ENCODE peak calls at places on chromosomes 11 and 22, in four cellular contexts. G is upper lobe of left lung; T is CD8-positive, alpha-beta memory T cell; R is ascending aorta. K is an unnamed sample. For H3K36me3 and H3K27me3, the result is how much of the 10 kb centered on the place peaks cover.

GRCh38 chr22:46934746-46935491 is 172.5 kb downstream of the TBC1D22A start:
- DNase-seq in G (no peak), T (no peak), R (no peak), K (no peak)

GRCh38 chr11:73252577-73253191 is 19.5 kb upstream of the P2RY6 start:
- DNase-seq in G (no peak), T (no peak), R (peak), K (peak)

GRCh38 chr11:80214413-80214812 is 773.6 kb upstream of the TENM4 start:
- DNase-seq in G (no peak), T (no peak), R (no peak), K (no peak)

GRCh38 chr22:23682827-23683355 is 7.9 kb upstream of the RGL4 start:
- DNase-seq in G (no peak), T (no peak), R (peak), K (peak)

GRCh38 chr11:3809624-3809928 is 1.2 kb downstream of the PGAP2 start:
- DNase-seq in G (no peak), T (no peak), R (no peak), K (no peak)

GRCh38 chr11:115180272-115180671 is 323.9 kb downstream of the CADM1 start:
- DNase-seq in G (no peak), T (no peak), R (no peak), K (no peak)

GRCh38 chr22:37803195-37803635 is 4.5 kb upstream of the GCAT start:
- DNase-seq in G (no peak), T (no peak), R (no peak), K (no peak)

GRCh38 chr22:41052661-41053490 is 39.5 kb upstream of the EP300 start:
- DNase-seq in G (no peak), T (no peak), R (no peak), K (no peak)

GRCh38 chr11:40183073-40184064 is 1276.1 kb downstream of the LRRC4C start:
- DNase-seq in G (no peak), T (no peak), R (no peak), K (no peak)

GRCh38 chr11:82732734-82733443 is 775 bp downstream of the FAM181B start:
- DNase-seq in G (no peak), T (no peak), R (no peak), K (no peak)

GRCh38 chr11:87292598-87292997 is 254.9 kb downstream of the TMEM135 start:
- DNase-seq in G (no peak), T (no peak), R (no peak), K (no peak)

GRCh38 chr11:4551346-4551979 is 6.5 kb downstream of the OR52M1 start:
- DNase-seq in G (no peak), T (no peak), R (no peak), K (no peak)

GRCh38 chr22:31637375-31637937 is 24.6 kb downstream of the PISD start:
- DNase-seq in G (peak), T (no peak), R (no peak), K (no peak)

GRCh38 chr22:22235564-22235963 is 9.0 kb upstream of the VPREB1 start:
- DNase-seq in G (no peak), T (peak), R (no peak), K (no peak)

GRCh38 chr22:47293368-47294221 is 531.1 kb downstream of the TBC1D22A start:
- DNase-seq in G (no peak), T (no peak), R (peak), K (peak)

GRCh38 chr22:43840851-43841250 is 21.5 kb downstream of the SULT4A1 start:
- DNase-seq in G (no peak), T (no peak), R (no peak), K (no peak)

GRCh38 chr11:77879218-77879617 is 58.3 kb downstream of the AAMDC start:
- DNase-seq in G (no peak), T (no peak), R (peak), K (no peak)

GRCh38 chr22:49564666-49565515 is 262.8 kb downstream of the BRD1 start:
- DNase-seq in G (peak), T (no peak), R (peak), K (no peak)

GRCh38 chr11:12029738-12030363 is 21.4 kb upstream of the DKK3 start:
- DNase-seq in G (no peak), T (no peak), R (no peak), K (no peak)

GRCh38 chr11:62627718-62628117 is 5.9 kb upstream of the B3GAT3 start:
- DNase-seq in G (no peak), T (no peak), R (no peak), K (no peak)

GRCh38 chr11:62632492-62632891 is 10.7 kb upstream of the B3GAT3 start:
- DNase-seq in G (no peak), T (no peak), R (no peak), K (no peak)
- H3K36me3 ChIP-seq in G (half or more), T (half or more), R (half or more), K (under half)

GRCh38 chr11:133605493-133605892 is 73.2 kb upstream of the OPCML start:
- DNase-seq in G (no peak), T (no peak), R (no peak), K (no peak)
- H3K27me3 ChIP-seq in G (under half), T (under half), R (under half), K (under half)

GRCh38 chr11:130908770-130909625 is 7.3 kb downstream of the SNX19 start:
- DNase-seq in G (no peak), T (no peak), R (no peak), K (no peak)

GRCh38 chr11:130909650-130910049 is 6.6 kb downstream of the SNX19 start:
- DNase-seq in G (no peak), T (no peak), R (no peak), K (no peak)

GRCh38 chr11:130906616-130907015 is 9.7 kb downstream of the SNX19 start:
- DNase-seq in G (no peak), T (no peak), R (no peak), K (no peak)

GRCh38 chr11:130907229-130907628 is 9.1 kb downstream of the SNX19 start:
- DNase-seq in G (no peak), T (no peak), R (no peak), K (no peak)

GRCh38 chr11:130908061-130908460 is 8.2 kb downstream of the SNX19 start:
- DNase-seq in G (no peak), T (no peak), R (no peak), K (no peak)
- H3K36me3 ChIP-seq in G (half or more), T (half or more), R (half or more), K (under half)

GRCh38 chr11:114056409-114056808 is 3.1 kb upstream of the ZBTB16 start:
- DNase-seq in G (no peak), T (no peak), R (no peak), K (no peak)

GRCh38 chr11:114057605-114058004 is 1.9 kb upstream of the ZBTB16 start:
- DNase-seq in G (no peak), T (no peak), R (no peak), K (peak)

GRCh38 chr11:114058871-114059277 is 637 bp upstream of the ZBTB16 start:
- DNase-seq in G (peak), T (no peak), R (peak), K (no peak)

GRCh38 chr11:114058026-114058706 is 1.3 kb upstream of the ZBTB16 start:
- DNase-seq in G (peak), T (no peak), R (peak), K (peak)

DNA sequence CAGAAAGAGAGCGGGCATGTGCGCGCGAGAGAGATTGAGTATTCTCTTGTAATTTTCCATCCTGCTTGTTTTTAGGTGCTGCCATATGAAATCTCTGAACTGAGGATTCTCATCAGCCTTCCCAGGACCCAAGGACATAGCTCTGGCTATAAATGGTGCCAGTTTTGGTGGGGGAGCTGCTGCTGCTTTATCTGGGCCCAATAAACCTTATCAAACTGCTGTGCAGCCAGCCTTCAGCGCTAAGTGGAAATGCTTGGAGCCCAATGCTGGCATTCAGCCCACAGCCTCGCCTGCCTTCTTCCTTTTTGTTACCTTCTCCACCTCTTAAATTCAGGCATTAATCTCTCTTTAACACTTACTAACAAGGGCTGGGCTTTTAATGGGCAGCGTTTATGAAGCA is 2.4 kb upstream of the ZBTB16 start:
- DNase-seq in G (peak), T (no peak), R (no peak), K (no peak)
- H3K27me3 ChIP-seq in G (under half), T (under half), R (under half), K (under half)

GRCh38 chr11:68314203-68314885 is 2.0 kb downstream of the LRP5 start:
- DNase-seq in G (no peak), T (no peak), R (no peak), K (no peak)

GRCh38 chr11:68315581-68315920 is 3.2 kb downstream of the LRP5 start:
- DNase-seq in G (no peak), T (no peak), R (no peak), K (no peak)

GRCh38 chr11:68313574-68314202 is 1.3 kb downstream of the LRP5 start:
- DNase-seq in G (no peak), T (peak), R (no peak), K (no peak)

GRCh38 chr11:68314886-68315580 is 2.6 kb downstream of the LRP5 start:
- DNase-seq in G (no peak), T (no peak), R (no peak), K (peak)

DNA sequence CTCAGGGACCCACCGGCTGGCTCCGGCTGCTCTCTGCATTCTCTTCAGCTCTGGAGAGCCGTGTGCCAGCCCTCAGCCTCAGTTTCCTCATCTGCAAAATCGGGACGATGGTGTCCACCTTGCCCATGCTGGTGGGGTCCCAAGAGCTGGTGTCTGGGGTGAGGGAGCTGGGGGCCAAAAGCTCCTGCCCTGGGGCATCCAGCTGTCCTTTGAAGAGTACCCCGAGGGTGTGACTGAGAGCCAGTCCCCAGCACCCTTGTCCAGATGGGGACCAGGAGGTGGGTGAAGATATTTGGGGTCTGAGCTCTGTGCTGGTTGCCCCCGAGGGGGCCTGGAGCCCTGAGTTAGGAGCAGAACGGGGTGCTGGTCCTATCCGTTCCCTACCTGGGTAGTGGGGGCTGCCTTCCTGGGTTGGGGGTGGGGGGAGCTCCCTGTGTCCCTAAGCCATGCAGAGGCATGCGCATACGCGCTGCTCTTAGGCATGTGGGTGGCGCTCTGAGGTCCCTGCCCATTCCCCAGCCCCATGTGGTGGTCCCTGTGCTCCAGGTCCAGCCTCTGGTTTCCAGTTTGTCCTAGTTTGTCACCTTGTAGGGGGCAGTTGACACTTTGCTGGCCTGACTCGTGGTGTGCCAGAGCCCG is 4.9 kb downstream of the LRP5 start:
- DNase-seq in G (no peak), T (no peak), R (no peak), K (no peak)
- H3K36me3 ChIP-seq in G (under half), T (under half), R (under half), K (under half)

GRCh38 chr11:119486691-119487259 is 63.8 kb upstream of the THY1 start:
- DNase-seq in G (peak), T (peak), R (peak), K (peak)
- H3K27me3 ChIP-seq in G (under half), T (under half), R (under half), K (under half)

GRCh38 chr11:58560842-58561241 is 14.8 kb downstream of the LPXN start:
- DNase-seq in G (no peak), T (no peak), R (no peak), K (no peak)

GRCh38 chr11:58564226-58564625 is 11.4 kb downstream of the LPXN start:
- DNase-seq in G (no peak), T (no peak), R (no peak), K (no peak)

GRCh38 chr11:58562375-58562800 is 13.3 kb downstream of the LPXN start:
- DNase-seq in G (no peak), T (no peak), R (no peak), K (no peak)

DNA sequence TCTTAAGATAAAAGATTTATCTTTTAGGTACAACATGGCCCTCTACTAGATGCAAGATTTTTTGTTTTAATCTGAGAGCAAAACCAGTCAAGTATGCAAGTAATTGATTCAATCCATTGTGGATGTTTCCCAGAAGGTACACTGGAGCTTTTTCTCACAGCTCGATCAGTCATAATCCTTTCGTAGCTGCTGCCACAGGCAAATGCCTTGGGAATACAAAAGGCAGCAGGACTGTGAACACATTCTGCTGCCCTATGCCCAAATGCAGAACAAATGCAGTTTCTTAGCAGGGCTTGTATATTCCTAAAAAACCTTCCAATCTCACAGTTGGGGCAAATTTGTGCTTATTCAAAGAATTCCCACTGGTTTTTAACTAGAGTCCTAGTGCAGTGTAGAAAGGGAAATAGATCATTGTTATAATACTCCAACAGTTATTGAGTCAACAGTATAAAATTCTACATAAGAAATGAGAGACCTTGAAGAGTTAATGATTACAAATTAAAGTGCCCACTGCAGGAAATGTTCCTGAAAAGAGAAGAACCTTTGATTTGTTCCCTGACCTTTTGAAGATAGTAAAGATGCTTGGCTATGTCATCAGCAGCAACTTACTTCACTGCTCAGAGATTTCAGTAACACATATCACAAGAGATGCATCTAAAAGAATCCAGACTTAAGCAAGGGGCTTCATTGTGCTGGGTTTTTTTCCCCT is 14.1 kb downstream of the LPXN start:
- DNase-seq in G (no peak), T (no peak), R (no peak), K (no peak)
- H3K36me3 ChIP-seq in G (under half), T (under half), R (under half), K (under half)

GRCh38 chr11:2726964-2727363 is 27.2 kb upstream of the KCNQ1OT1 start:
- DNase-seq in G (no peak), T (no peak), R (no peak), K (no peak)
- H3K27me3 ChIP-seq in G (under half), T (under half), R (under half), K (under half)

GRCh38 chr11:123318623-123319022 is 111.4 kb upstream of the GRAMD1B start:
- DNase-seq in G (no peak), T (no peak), R (no peak), K (no peak)
- H3K36me3 ChIP-seq in G (under half), T (under half), R (under half), K (under half)